ENCODE peak calls at places on chromosomes 7 and 10, in five cellular contexts. T is Peyer's patch, I is GM23338, X is tibial artery, C is fibroblast of lung. F is an unnamed sample.

GRCh38 chr7:82443801-82444219 is 233 bp upstream of the CACNA2D1 start:
- DNase-seq in T (peak; percentile 19), I (peak; percentile 85), X (peak; percentile 85), C (peak; percentile 93), F (no peak)

GRCh38 chr10:17100586-17100985 is 29.0 kb downstream of the CUBN start:
- DNase-seq in T (no peak), I (no peak), X (no peak), C (no peak), F (no peak)

GRCh38 chr10:78894841-78895195 is 173.9 kb upstream of the ZMIZ1 start:
- DNase-seq in T (no peak), I (no peak), X (no peak), C (no peak), F (no peak)

GRCh38 chr7:103989200-103989784 is at the start of gene RELN:
- DNase-seq in T (no peak), I (peak; percentile 69), X (no peak), C (peak; percentile 33), F (no peak)

GRCh38 chr10:79184141-79184625 is 115.4 kb downstream of the ZMIZ1 start:
- DNase-seq in T (no peak), I (no peak), X (no peak), C (peak; percentile 62), F (no peak)

GRCh38 chr10:129501652-129502436 is 34.8 kb downstream of the MGMT start:
- DNase-seq in T (peak; percentile 27), I (no peak), X (no peak), C (no peak), F (no peak)

GRCh38 chr10:4260483-4260882 is 475.5 kb upstream of the KLF6 start:
- DNase-seq in T (no peak), I (no peak), X (no peak), C (peak; percentile 85), F (no peak)

GRCh38 chr10:4473977-4474376 is 352.0 kb upstream of the AKR1E2 start:
- DNase-seq in T (no peak), I (no peak), X (no peak), C (no peak), F (no peak)

GRCh38 chr10:54940418-54940817 is 139.4 kb upstream of the PCDH15 start:
- DNase-seq in T (no peak), I (no peak), X (no peak), C (peak; percentile 1), F (no peak)

GRCh38 chr7:7977774-7978173 is 9.2 kb downstream of the GLCCI1 start:
- DNase-seq in T (no peak), I (no peak), X (no peak), C (peak; percentile 37), F (no peak)

GRCh38 chr10:94224656-94225055 is 138.1 kb downstream of the NOC3L start:
- DNase-seq in T (no peak), I (no peak), X (no peak), C (no peak), F (no peak)

GRCh38 chr10:77230194-77230593 is 407.4 kb downstream of the KCNMA1 start:
- DNase-seq in T (no peak), I (no peak), X (no peak), C (peak; percentile 58), F (no peak)

GRCh38 chr10:67837519-67838314 is at the start of gene DNAJC12:
- DNase-seq in T (no peak), I (peak; percentile 65), X (no peak), C (peak; percentile 85), F (no peak)

GRCh38 chr7:149093228-149093627 is 2.7 kb upstream of the ZNF786 start:
- DNase-seq in T (no peak), I (no peak), X (no peak), C (no peak), F (no peak)

GRCh38 chr10:85655394-85655793 is 711.2 kb downstream of the GRID1 start:
- DNase-seq in T (no peak), I (no peak), X (no peak), C (no peak), F (no peak)

GRCh38 chr10:119303886-119304285 is 96.5 kb downstream of the GRK5 start:
- DNase-seq in T (no peak), I (no peak), X (no peak), C (no peak), F (no peak)

GRCh38 chr10:46050956-46051355 is 4.9 kb upstream of the MSMB start:
- DNase-seq in T (no peak), I (no peak), X (no peak), C (peak; percentile 16), F (no peak)

GRCh38 chr10:5942471-5942870 is 34.9 kb downstream of the IL15RA start:
- DNase-seq in T (no peak), I (no peak), X (peak; percentile 70), C (no peak), F (no peak)

GRCh38 chr7:20153999-20154398 is 63.2 kb downstream of the MACC1 start:
- DNase-seq in T (no peak), I (no peak), X (no peak), C (no peak), F (no peak)

GRCh38 chr10:13223241-13223640 is 10.9 kb downstream of the UCMA start:
- DNase-seq in T (no peak), I (no peak), X (no peak), C (no peak), F (no peak)

GRCh38 chr10:116138897-116139296 is 134.1 kb downstream of the GFRA1 start:
- DNase-seq in T (no peak), I (no peak), X (no peak), C (no peak), F (no peak)

GRCh38 chr7:4739528-4739992 is 35.9 kb upstream of the AP5Z1 start:
- DNase-seq in T (no peak), I (no peak), X (no peak), C (peak; percentile 54), F (no peak)

GRCh38 chr10:132848951-132849545 is 63.1 kb upstream of the NKX6-2 start:
- DNase-seq in T (no peak), I (no peak), X (no peak), C (no peak), F (no peak)

GRCh38 chr10:113709221-113709838 is 29.6 kb downstream of the CASP7 start:
- DNase-seq in T (no peak), I (no peak), X (no peak), C (peak; percentile 74), F (no peak)

GRCh38 chr10:43045631-43046287 is 31.1 kb upstream of the RET start:
- DNase-seq in T (no peak), I (no peak), X (peak; percentile 14), C (no peak), F (no peak)

GRCh38 chr10:23065549-23065948 is 29.8 kb upstream of the MSRB2 start:
- DNase-seq in T (no peak), I (no peak), X (peak; percentile 70), C (peak; percentile 78), F (no peak)

GRCh38 chr10:93181929-93182327 is 108.2 kb downstream of the CYP26A1 start:
- DNase-seq in T (no peak), I (no peak), X (no peak), C (no peak), F (no peak)

GRCh38 chr7:130349911-130350782 is 5.5 kb downstream of the CPA5 start:
- DNase-seq in T (no peak), I (no peak), X (no peak), C (peak; percentile 39), F (no peak)

GRCh38 chr7:130353196-130353595 is 8.6 kb downstream of the CPA5 start:
- DNase-seq in T (no peak), I (no peak), X (no peak), C (no peak), F (no peak)

GRCh38 chr7:130350945-130351663 is 6.5 kb downstream of the CPA5 start:
- DNase-seq in T (no peak), I (no peak), X (no peak), C (peak; percentile 68), F (no peak)

GRCh38 chr7:130352335-130353074 is 7.9 kb downstream of the CPA5 start:
- DNase-seq in T (no peak), I (no peak), X (no peak), C (peak; percentile 86), F (no peak)

GRCh38 chr7:130351664-130352015 is 7.0 kb downstream of the CPA5 start:
- DNase-seq in T (no peak), I (no peak), X (no peak), C (no peak), F (no peak)
- H3K4me1 ChIP-seq in T (no peaks in the 10 kb centered on the region), I (peaks cover 20% of the 10 kb centered on the region), X (no peaks in the 10 kb centered on the region), C (peaks cover 39% of the 10 kb centered on the region), F (no peaks in the 10 kb centered on the region)

DNA sequence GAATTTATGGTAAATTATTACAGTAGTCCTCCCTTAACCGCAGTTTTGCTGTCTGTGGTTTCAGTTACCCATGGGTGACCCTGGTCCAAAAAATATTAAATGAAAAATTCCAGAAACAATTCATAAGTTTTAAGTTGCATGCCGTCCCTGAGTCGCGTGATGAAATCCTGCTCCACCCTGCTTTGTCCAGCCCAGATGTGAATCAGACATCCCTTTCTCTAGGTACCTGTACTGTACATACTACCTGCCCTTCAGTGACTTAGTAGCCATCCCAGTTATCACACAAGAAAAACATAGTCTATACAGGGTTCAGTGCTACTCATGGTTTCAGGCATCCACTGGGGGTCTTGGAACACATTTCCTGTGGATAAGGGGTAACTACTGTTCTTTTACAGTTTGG is 20.5 kb upstream of the RHEB start:
- DNase-seq in T (no peak), I (no peak), X (no peak), C (no peak), F (no peak)
- H3K4me1 ChIP-seq in T (no peaks in the 10 kb centered on the region), I (no peaks in the 10 kb centered on the region), X (no peaks in the 10 kb centered on the region), C (no peaks in the 10 kb centered on the region), F (no peaks in the 10 kb centered on the region)

GRCh38 chr7:151494569-151495284 is 25.0 kb downstream of the RHEB start:
- DNase-seq in T (no peak), I (no peak), X (no peak), C (no peak), F (no peak)

GRCh38 chr7:151497306-151497871 is 22.3 kb downstream of the RHEB start:
- DNase-seq in T (no peak), I (no peak), X (no peak), C (no peak), F (no peak)

GRCh38 chr7:151495360-151495759 is 24.3 kb downstream of the RHEB start:
- DNase-seq in T (no peak), I (no peak), X (no peak), C (no peak), F (no peak)

GRCh38 chr7:151501676-151502075 is 18.0 kb downstream of the RHEB start:
- DNase-seq in T (no peak), I (no peak), X (no peak), C (no peak), F (no peak)

GRCh38 chr7:151498495-151498894 is 21.2 kb downstream of the RHEB start:
- DNase-seq in T (no peak), I (no peak), X (no peak), C (no peak), F (no peak)
- H3K4me1 ChIP-seq in T (no peaks in the 10 kb centered on the region), I (peaks cover 33% of the 10 kb centered on the region), X (no peaks in the 10 kb centered on the region), C (peaks cover 1% of the 10 kb centered on the region), F (peaks cover 13% of the 10 kb centered on the region)

DNA sequence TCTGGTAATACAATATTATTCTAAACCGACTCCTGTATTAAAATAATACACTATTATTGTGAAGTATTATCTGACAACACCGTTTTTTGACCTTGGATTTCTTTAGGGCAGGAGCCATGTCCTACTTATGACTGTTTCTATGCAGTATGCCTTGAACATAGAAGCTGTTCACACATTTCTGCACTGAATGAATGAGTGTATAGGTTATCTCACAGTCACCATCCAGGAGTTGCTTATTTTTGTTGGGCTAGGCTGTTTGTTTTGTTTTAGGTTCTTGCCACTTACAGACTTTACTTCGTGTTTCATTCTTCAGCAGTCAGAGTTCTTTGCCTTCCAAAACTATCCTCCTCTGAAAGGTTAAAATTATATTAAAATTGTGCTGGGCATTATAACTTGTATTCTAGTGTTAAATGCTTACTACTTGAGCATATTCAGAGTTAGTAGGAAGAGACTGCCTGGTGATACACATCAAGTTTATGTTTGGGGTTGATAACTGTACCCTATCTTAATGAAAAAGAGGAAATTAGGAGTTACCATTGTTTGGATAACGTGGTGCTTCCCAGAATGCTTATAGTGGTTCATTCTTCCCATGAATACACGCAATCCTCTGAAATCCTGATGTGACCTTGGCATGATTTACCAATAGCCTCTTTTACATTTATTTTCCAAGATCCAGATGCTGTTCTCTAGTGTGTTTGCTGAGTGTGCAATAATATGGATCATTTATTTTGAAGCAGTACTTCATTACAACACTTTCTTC is 1.7 kb downstream of the RALA start:
- DNase-seq in T (no peak), I (no peak), X (no peak), C (peak; percentile 89), F (no peak)
- H3K4me1 ChIP-seq in T (no peaks in the 10 kb centered on the region), I (peaks cover 46% of the 10 kb centered on the region), X (no peaks in the 10 kb centered on the region), C (peaks cover 14% of the 10 kb centered on the region), F (peaks cover 53% of the 10 kb centered on the region)